ENCODE peak calls at places on chromosomes 6 and 20, in seven cellular contexts. One of them, this sample, is unnamed.

GRCh38 chr20:33773412-33774089 is 37.6 kb upstream of the CHMP4B start:
- DNase-seq in EL: no peak
- DNase-seq in NCI-H345: no peak
- DNase-seq in spleen: no peak
- DNase-seq in activated naive CD4-positive, alpha-beta T cell treated with Interleukin-2 at 50 U/mL for 16 hours: no peak
- DNase-seq in stimulated activated CD4-positive, alpha-beta T cell treated with anti-CD3 and anti-CD28 coated beads, Interleukin-15, amount 100 ng/mL, for 1 hour: no peak
- DNase-seq in GM04503: no peak
- DNase-seq in this sample: no peak

GRCh38 chr20:22586645-22587310 is 2.4 kb upstream of the FOXA2 start:
- DNase-seq in EL: no peak
- DNase-seq in NCI-H345: no peak
- DNase-seq in spleen: no peak
- DNase-seq in activated naive CD4-positive, alpha-beta T cell treated with Interleukin-2 at 50 U/mL for 16 hours: no peak
- DNase-seq in stimulated activated CD4-positive, alpha-beta T cell treated with anti-CD3 and anti-CD28 coated beads, Interleukin-15, amount 100 ng/mL, for 1 hour: no peak
- DNase-seq in GM04503: no peak
- DNase-seq in this sample: no peak

GRCh38 chr6:134169881-134170486 is 117.6 kb upstream of the SLC2A12 start:
- DNase-seq in EL: no peak
- DNase-seq in NCI-H345: no peak
- DNase-seq in spleen: no peak
- DNase-seq in activated naive CD4-positive, alpha-beta T cell treated with Interleukin-2 at 50 U/mL for 16 hours: no peak
- DNase-seq in stimulated activated CD4-positive, alpha-beta T cell treated with anti-CD3 and anti-CD28 coated beads, Interleukin-15, amount 100 ng/mL, for 1 hour: no peak
- DNase-seq in GM04503: no peak
- DNase-seq in this sample: no peak

GRCh38 chr6:130945401-130945919 is 117.6 kb downstream of the EPB41L2 start:
- DNase-seq in EL: no peak
- DNase-seq in NCI-H345: no peak
- DNase-seq in spleen: no peak
- DNase-seq in activated naive CD4-positive, alpha-beta T cell treated with Interleukin-2 at 50 U/mL for 16 hours: no peak
- DNase-seq in stimulated activated CD4-positive, alpha-beta T cell treated with anti-CD3 and anti-CD28 coated beads, Interleukin-15, amount 100 ng/mL, for 1 hour: no peak
- DNase-seq in GM04503: no peak
- DNase-seq in this sample: no peak

GRCh38 chr6:53201270-53201669 is 52.6 kb upstream of the GCM1 start:
- DNase-seq in EL: no peak
- DNase-seq in NCI-H345: no peak
- DNase-seq in spleen: no peak
- DNase-seq in activated naive CD4-positive, alpha-beta T cell treated with Interleukin-2 at 50 U/mL for 16 hours: no peak
- DNase-seq in stimulated activated CD4-positive, alpha-beta T cell treated with anti-CD3 and anti-CD28 coated beads, Interleukin-15, amount 100 ng/mL, for 1 hour: no peak
- DNase-seq in GM04503: no peak
- DNase-seq in this sample: no peak

GRCh38 chr6:148682990-148683389 is 63.8 kb upstream of the UST start:
- DNase-seq in EL: no peak
- DNase-seq in NCI-H345: no peak
- DNase-seq in spleen: no peak
- DNase-seq in activated naive CD4-positive, alpha-beta T cell treated with Interleukin-2 at 50 U/mL for 16 hours: no peak
- DNase-seq in stimulated activated CD4-positive, alpha-beta T cell treated with anti-CD3 and anti-CD28 coated beads, Interleukin-15, amount 100 ng/mL, for 1 hour: no peak
- DNase-seq in GM04503: no peak
- DNase-seq in this sample: no peak

GRCh38 chr20:57445774-57446173 is 54.6 kb downstream of the RBM38 start:
- DNase-seq in EL: no peak
- DNase-seq in NCI-H345: no peak
- DNase-seq in spleen: no peak
- DNase-seq in activated naive CD4-positive, alpha-beta T cell treated with Interleukin-2 at 50 U/mL for 16 hours: no peak
- DNase-seq in stimulated activated CD4-positive, alpha-beta T cell treated with anti-CD3 and anti-CD28 coated beads, Interleukin-15, amount 100 ng/mL, for 1 hour: no peak
- DNase-seq in GM04503: no peak
- DNase-seq in this sample: no peak

GRCh38 chr6:170129691-170130171 is 161.1 kb downstream of the DLL1 start:
- DNase-seq in EL: no peak
- DNase-seq in NCI-H345: peak; percentile 96
- DNase-seq in spleen: peak; percentile 80
- DNase-seq in activated naive CD4-positive, alpha-beta T cell treated with Interleukin-2 at 50 U/mL for 16 hours: no peak
- DNase-seq in stimulated activated CD4-positive, alpha-beta T cell treated with anti-CD3 and anti-CD28 coated beads, Interleukin-15, amount 100 ng/mL, for 1 hour: no peak
- DNase-seq in GM04503: no peak
- DNase-seq in this sample: no peak

GRCh38 chr6:100177956-100178355 is 183.9 kb upstream of the MCHR2 start:
- DNase-seq in EL: no peak
- DNase-seq in NCI-H345: no peak
- DNase-seq in spleen: no peak
- DNase-seq in activated naive CD4-positive, alpha-beta T cell treated with Interleukin-2 at 50 U/mL for 16 hours: no peak
- DNase-seq in stimulated activated CD4-positive, alpha-beta T cell treated with anti-CD3 and anti-CD28 coated beads, Interleukin-15, amount 100 ng/mL, for 1 hour: no peak
- DNase-seq in GM04503: no peak
- DNase-seq in this sample: no peak

GRCh38 chr20:46399401-46399800 is 7.0 kb downstream of the ELMO2 start:
- DNase-seq in EL: no peak
- DNase-seq in NCI-H345: no peak
- DNase-seq in spleen: no peak
- DNase-seq in activated naive CD4-positive, alpha-beta T cell treated with Interleukin-2 at 50 U/mL for 16 hours: no peak
- DNase-seq in stimulated activated CD4-positive, alpha-beta T cell treated with anti-CD3 and anti-CD28 coated beads, Interleukin-15, amount 100 ng/mL, for 1 hour: no peak
- DNase-seq in GM04503: no peak
- DNase-seq in this sample: no peak

GRCh38 chr20:44540834-44541233 is 19.0 kb upstream of the SERINC3 start:
- DNase-seq in EL: peak; percentile 83
- DNase-seq in NCI-H345: no peak
- DNase-seq in spleen: no peak
- DNase-seq in activated naive CD4-positive, alpha-beta T cell treated with Interleukin-2 at 50 U/mL for 16 hours: no peak
- DNase-seq in stimulated activated CD4-positive, alpha-beta T cell treated with anti-CD3 and anti-CD28 coated beads, Interleukin-15, amount 100 ng/mL, for 1 hour: no peak
- DNase-seq in GM04503: no peak
- DNase-seq in this sample: no peak

GRCh38 chr20:57193094-57193493 is 73.3 kb downstream of the BMP7 start:
- DNase-seq in EL: no peak
- DNase-seq in NCI-H345: no peak
- DNase-seq in spleen: peak; percentile 39
- DNase-seq in activated naive CD4-positive, alpha-beta T cell treated with Interleukin-2 at 50 U/mL for 16 hours: no peak
- DNase-seq in stimulated activated CD4-positive, alpha-beta T cell treated with anti-CD3 and anti-CD28 coated beads, Interleukin-15, amount 100 ng/mL, for 1 hour: no peak
- DNase-seq in GM04503: no peak
- DNase-seq in this sample: no peak

GRCh38 chr6:35363293-35363750 is 21.0 kb downstream of the PPARD start:
- DNase-seq in EL: no peak
- DNase-seq in NCI-H345: no peak
- DNase-seq in spleen: no peak
- DNase-seq in activated naive CD4-positive, alpha-beta T cell treated with Interleukin-2 at 50 U/mL for 16 hours: no peak
- DNase-seq in stimulated activated CD4-positive, alpha-beta T cell treated with anti-CD3 and anti-CD28 coated beads, Interleukin-15, amount 100 ng/mL, for 1 hour: no peak
- DNase-seq in GM04503: no peak
- DNase-seq in this sample: no peak

GRCh38 chr6:15897063-15897934 is 231.6 kb upstream of the MYLIP start:
- DNase-seq in EL: peak; percentile 50
- DNase-seq in NCI-H345: no peak
- DNase-seq in spleen: no peak
- DNase-seq in activated naive CD4-positive, alpha-beta T cell treated with Interleukin-2 at 50 U/mL for 16 hours: no peak
- DNase-seq in stimulated activated CD4-positive, alpha-beta T cell treated with anti-CD3 and anti-CD28 coated beads, Interleukin-15, amount 100 ng/mL, for 1 hour: no peak
- DNase-seq in GM04503: no peak
- DNase-seq in this sample: no peak

GRCh38 chr20:47318596-47319516 is 37.6 kb downstream of the ZMYND8 start:
- DNase-seq in EL: peak; percentile 76
- DNase-seq in NCI-H345: peak; percentile 60
- DNase-seq in spleen: peak; percentile 84
- DNase-seq in activated naive CD4-positive, alpha-beta T cell treated with Interleukin-2 at 50 U/mL for 16 hours: no peak
- DNase-seq in stimulated activated CD4-positive, alpha-beta T cell treated with anti-CD3 and anti-CD28 coated beads, Interleukin-15, amount 100 ng/mL, for 1 hour: no peak
- DNase-seq in GM04503: no peak
- DNase-seq in this sample: no peak

This sample was measured in GM04504.